ENCODE peak calls at places on chromosomes 16 and 17, in six cellular contexts. One of them, this sample, is unnamed.

GRCh38 chr17:35749560-35750412 is 3.3 kb downstream of the GAS2L2 start:
- DNase-seq in neural progenitor cell: peak; percentile 47
- DNase-seq in heart right ventricle: no peak
- DNase-seq in right lobe of liver: no peak
- DNase-seq in aorta: no peak
- DNase-seq in uterus: no peak
- DNase-seq in this sample: no peak

GRCh38 chr17:75036643-75037268 is 10.0 kb downstream of the ATP5PD start:
- DNase-seq in neural progenitor cell: no peak
- DNase-seq in heart right ventricle: peak; percentile 92
- DNase-seq in right lobe of liver: peak; percentile 84
- DNase-seq in aorta: peak; percentile 93
- DNase-seq in uterus: peak; percentile 86
- DNase-seq in this sample: peak; percentile 82

GRCh38 chr17:2405247-2405926 is 4.5 kb upstream of the MNT start:
- DNase-seq in neural progenitor cell: peak; percentile 1
- DNase-seq in heart right ventricle: no peak
- DNase-seq in right lobe of liver: no peak
- DNase-seq in aorta: peak; percentile 50
- DNase-seq in uterus: no peak
- DNase-seq in this sample: no peak

GRCh38 chr16:77946834-77947233 is 75.5 kb upstream of the CLEC3A start:
- DNase-seq in neural progenitor cell: peak; percentile 35
- DNase-seq in heart right ventricle: no peak
- DNase-seq in right lobe of liver: no peak
- DNase-seq in aorta: no peak
- DNase-seq in uterus: no peak
- DNase-seq in this sample: no peak

GRCh38 chr16:88585269-88585668 is 15.1 kb downstream of the ZC3H18 start:
- DNase-seq in neural progenitor cell: no peak
- DNase-seq in heart right ventricle: no peak
- DNase-seq in right lobe of liver: no peak
- DNase-seq in aorta: no peak
- DNase-seq in uterus: no peak
- DNase-seq in this sample: no peak

GRCh38 chr17:33209671-33210070 is 83.4 kb downstream of the ASIC2 start:
- DNase-seq in neural progenitor cell: no peak
- DNase-seq in heart right ventricle: no peak
- DNase-seq in right lobe of liver: no peak
- DNase-seq in aorta: no peak
- DNase-seq in uterus: no peak
- DNase-seq in this sample: no peak

GRCh38 chr16:54318941-54319340 is 32.4 kb upstream of the IRX3 start:
- DNase-seq in neural progenitor cell: no peak
- DNase-seq in heart right ventricle: no peak
- DNase-seq in right lobe of liver: no peak
- DNase-seq in aorta: no peak
- DNase-seq in uterus: no peak
- DNase-seq in this sample: no peak

GRCh38 chr16:2512920-2513404 is 790 bp upstream of the ATP6V0C start:
- DNase-seq in neural progenitor cell: peak; percentile 67
- DNase-seq in heart right ventricle: no peak
- DNase-seq in right lobe of liver: peak; percentile 26
- DNase-seq in aorta: peak; percentile 52
- DNase-seq in uterus: no peak
- DNase-seq in this sample: no peak

GRCh38 chr17:17994271-17994670 is 21.6 kb downstream of the DRC3 start:
- DNase-seq in neural progenitor cell: peak; percentile 82
- DNase-seq in heart right ventricle: peak; percentile 17
- DNase-seq in right lobe of liver: no peak
- DNase-seq in aorta: no peak
- DNase-seq in uterus: no peak
- DNase-seq in this sample: no peak

GRCh38 chr17:82242977-82243647 is 14.3 kb downstream of the SLC16A3 start:
- DNase-seq in neural progenitor cell: no peak
- DNase-seq in heart right ventricle: peak; percentile 67
- DNase-seq in right lobe of liver: peak; percentile 90
- DNase-seq in aorta: peak; percentile 86
- DNase-seq in uterus: peak; percentile 91
- DNase-seq in this sample: no peak

GRCh38 chr16:11715246-11715947 is 27.3 kb downstream of the TXNDC11 start:
- DNase-seq in neural progenitor cell: no peak
- DNase-seq in heart right ventricle: no peak
- DNase-seq in right lobe of liver: no peak
- DNase-seq in aorta: no peak
- DNase-seq in uterus: no peak
- DNase-seq in this sample: no peak

GRCh38 chr17:17603178-17603894 is 11.8 kb upstream of the PEMT start:
- DNase-seq in neural progenitor cell: no peak
- DNase-seq in heart right ventricle: no peak
- DNase-seq in right lobe of liver: no peak
- DNase-seq in aorta: peak; percentile 28
- DNase-seq in uterus: no peak
- DNase-seq in this sample: no peak

GRCh38 chr17:9389116-9389515 is 186.5 kb downstream of the STX8 start:
- DNase-seq in neural progenitor cell: no peak
- DNase-seq in heart right ventricle: no peak
- DNase-seq in right lobe of liver: peak; percentile 25
- DNase-seq in aorta: no peak
- DNase-seq in uterus: no peak
- DNase-seq in this sample: no peak

GRCh38 chr17:58666858-58667267 is 25.0 kb downstream of the TEX14 start:
- DNase-seq in neural progenitor cell: no peak
- DNase-seq in heart right ventricle: peak; percentile 87
- DNase-seq in right lobe of liver: peak; percentile 80
- DNase-seq in aorta: peak; percentile 90
- DNase-seq in uterus: peak; percentile 44
- DNase-seq in this sample: peak; percentile 17

GRCh38 chr17:43875476-43876147 is 28.6 kb downstream of the CD300LG start:
- DNase-seq in neural progenitor cell: no peak
- DNase-seq in heart right ventricle: no peak
- DNase-seq in right lobe of liver: no peak
- DNase-seq in aorta: no peak
- DNase-seq in uterus: no peak
- DNase-seq in this sample: no peak

GRCh38 chr16:24670623-24671454 is 58.6 kb upstream of the TNRC6A start:
- DNase-seq in neural progenitor cell: peak; percentile 67
- DNase-seq in heart right ventricle: peak; percentile 64
- DNase-seq in right lobe of liver: no peak
- DNase-seq in aorta: peak; percentile 83
- DNase-seq in uterus: peak; percentile 84
- DNase-seq in this sample: no peak

GRCh38 chr16:22413819-22414218 is 39.4 kb upstream of the CDR2 start:
- DNase-seq in neural progenitor cell: no peak
- DNase-seq in heart right ventricle: no peak
- DNase-seq in right lobe of liver: no peak
- DNase-seq in aorta: no peak
- DNase-seq in uterus: no peak
- DNase-seq in this sample: no peak

GRCh38 chr17:80190716-80191115 is 20.9 kb downstream of the CARD14 start:
- DNase-seq in neural progenitor cell: no peak
- DNase-seq in heart right ventricle: no peak
- DNase-seq in right lobe of liver: no peak
- DNase-seq in aorta: no peak
- DNase-seq in uterus: no peak
- DNase-seq in this sample: no peak

GRCh38 chr16:17414421-17414820 is 56.3 kb downstream of the XYLT1 start:
- DNase-seq in neural progenitor cell: no peak
- DNase-seq in heart right ventricle: no peak
- DNase-seq in right lobe of liver: no peak
- DNase-seq in aorta: no peak
- DNase-seq in uterus: no peak
- DNase-seq in this sample: no peak

GRCh38 chr16:82456683-82457082 is 170.1 kb upstream of the CDH13 start:
- DNase-seq in neural progenitor cell: peak; percentile 84
- DNase-seq in heart right ventricle: peak; percentile 26
- DNase-seq in right lobe of liver: peak; percentile 61
- DNase-seq in aorta: no peak
- DNase-seq in uterus: peak; percentile 18
- DNase-seq in this sample: no peak

GRCh38 chr17:63454915-63455314 is 8.8 kb upstream of the CYB561 start:
- DNase-seq in neural progenitor cell: no peak
- DNase-seq in heart right ventricle: no peak
- DNase-seq in right lobe of liver: peak; percentile 10
- DNase-seq in aorta: no peak
- DNase-seq in uterus: no peak
- DNase-seq in this sample: no peak

GRCh38 chr17:83078378-83079339 is 750 bp upstream of the METRNL start:
- DNase-seq in neural progenitor cell: peak; percentile 46
- DNase-seq in heart right ventricle: no peak
- DNase-seq in right lobe of liver: peak; percentile 48
- DNase-seq in aorta: peak; percentile 69
- DNase-seq in uterus: no peak
- DNase-seq in this sample: peak; percentile 19

GRCh38 chr16:3643095-3643730 is 11.3 kb upstream of the DNASE1 start:
- DNase-seq in neural progenitor cell: no peak
- DNase-seq in heart right ventricle: no peak
- DNase-seq in right lobe of liver: no peak
- DNase-seq in aorta: no peak
- DNase-seq in uterus: no peak
- DNase-seq in this sample: no peak

GRCh38 chr16:27311897-27312303 is 1.9 kb upstream of the IL4R start:
- DNase-seq in neural progenitor cell: no peak
- DNase-seq in heart right ventricle: no peak
- DNase-seq in right lobe of liver: no peak
- DNase-seq in aorta: no peak
- DNase-seq in uterus: peak; percentile 15
- DNase-seq in this sample: no peak

GRCh38 chr17:81285179-81285878 is 9.8 kb downstream of the SLC38A10 start:
- DNase-seq in neural progenitor cell: peak; percentile 21
- DNase-seq in heart right ventricle: peak; percentile 81
- DNase-seq in right lobe of liver: peak; percentile 85
- DNase-seq in aorta: peak; percentile 94
- DNase-seq in uterus: peak; percentile 59
- DNase-seq in this sample: peak; percentile 26

GRCh38 chr16:80041399-80041798 is 440.9 kb upstream of the MAF start:
- DNase-seq in neural progenitor cell: no peak
- DNase-seq in heart right ventricle: no peak
- DNase-seq in right lobe of liver: no peak
- DNase-seq in aorta: no peak
- DNase-seq in uterus: no peak
- DNase-seq in this sample: no peak

GRCh38 chr17:7881655-7882054 is 6.9 kb upstream of the CHD3 start:
- DNase-seq in neural progenitor cell: no peak
- DNase-seq in heart right ventricle: no peak
- DNase-seq in right lobe of liver: no peak
- DNase-seq in aorta: no peak
- DNase-seq in uterus: peak; percentile 49
- DNase-seq in this sample: no peak

GRCh38 chr16:63442246-63442645 is 1406.0 kb upstream of the CDH8 start:
- DNase-seq in neural progenitor cell: no peak
- DNase-seq in heart right ventricle: peak; percentile 13
- DNase-seq in right lobe of liver: no peak
- DNase-seq in aorta: no peak
- DNase-seq in uterus: no peak
- DNase-seq in this sample: no peak

DNA sequence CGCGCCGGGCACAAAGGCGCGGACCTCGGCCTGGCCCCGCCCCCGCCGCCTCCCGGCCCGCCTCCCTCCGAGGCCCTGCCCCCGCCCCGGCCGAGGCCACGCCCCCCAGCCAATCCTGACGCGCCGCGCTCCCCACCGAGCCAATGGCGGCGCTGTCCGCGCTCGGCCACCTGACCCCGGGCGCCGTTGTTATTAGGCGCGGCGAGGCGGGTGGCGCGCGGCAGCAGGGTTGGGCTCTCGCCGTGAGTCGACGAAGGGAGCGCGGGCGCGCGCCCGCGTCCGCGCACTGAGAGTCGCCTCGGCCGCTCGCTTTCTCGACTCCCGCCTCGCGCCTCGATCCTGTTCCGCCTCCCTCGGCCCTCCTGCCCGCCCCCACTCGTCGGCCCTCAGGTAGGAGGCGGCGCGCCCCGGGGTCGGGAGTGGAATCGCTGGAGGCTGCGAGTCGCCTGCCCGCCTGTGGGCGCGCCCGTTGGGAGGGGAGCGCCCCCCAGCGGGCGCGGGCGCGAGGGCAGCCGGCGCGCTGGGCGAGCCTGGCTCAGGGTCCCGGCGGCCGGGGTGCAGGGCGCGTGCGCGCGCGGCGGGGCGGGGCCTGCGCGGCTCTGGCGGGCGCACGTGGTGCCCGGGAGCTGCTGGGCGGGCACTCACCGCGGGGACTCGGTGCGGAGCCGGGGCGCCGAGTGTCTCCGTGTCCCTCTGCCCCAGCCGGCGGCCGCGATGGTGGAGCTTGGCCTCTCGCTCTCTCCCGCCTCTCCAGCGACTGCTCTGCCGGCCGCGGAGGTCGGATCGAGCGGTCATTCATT is 405 bp upstream of the CBLN1 start:
- DNase-seq in neural progenitor cell: peak; percentile 99
- DNase-seq in heart right ventricle: peak; percentile 84
- DNase-seq in right lobe of liver: peak; percentile 92
- DNase-seq in aorta: peak; percentile 86
- DNase-seq in uterus: peak; percentile 26
- DNase-seq in this sample: no peak
- H3K4me3 ChIP-seq in neural progenitor cell: peak overlapping the region; percentile 65
- H3K4me3 ChIP-seq in heart right ventricle: peak overlapping the region; percentile 51
- H3K4me3 ChIP-seq in right lobe of liver: peak overlapping the region; percentile 42
- H3K4me3 ChIP-seq in aorta: no peak overlapping the region
- H3K4me3 ChIP-seq in uterus: peak overlapping the region; percentile 18
- H3K4me3 ChIP-seq in this sample: no peak overlapping the region

GRCh38 chr16:85609539-85609938 is 3.6 kb upstream of the GSE1 start:
- DNase-seq in neural progenitor cell: no peak
- DNase-seq in heart right ventricle: no peak
- DNase-seq in right lobe of liver: no peak
- DNase-seq in aorta: no peak
- DNase-seq in uterus: no peak
- DNase-seq in this sample: no peak
- H3K4me1 ChIP-seq in neural progenitor cell: peaks cover 33% of the 10 kb centered on the region
- H3K4me1 ChIP-seq in heart right ventricle: peaks cover 54% of the 10 kb centered on the region
- H3K4me1 ChIP-seq in right lobe of liver: peaks cover 14% of the 10 kb centered on the region
- H3K4me1 ChIP-seq in aorta: no peaks in the 10 kb centered on the region
- H3K4me1 ChIP-seq in uterus: peaks cover 39% of the 10 kb centered on the region
- H3K4me1 ChIP-seq in this sample: peaks cover 39% of the 10 kb centered on the region

GRCh38 chr17:42023524-42024349 is 3.8 kb downstream of the NKIRAS2 start:
- DNase-seq in neural progenitor cell: no peak
- DNase-seq in heart right ventricle: no peak
- DNase-seq in right lobe of liver: peak; percentile 65
- DNase-seq in aorta: peak; percentile 79
- DNase-seq in uterus: no peak
- DNase-seq in this sample: no peak
- H3K27ac ChIP-seq in neural progenitor cell: no peak overlapping the region
- H3K27ac ChIP-seq in heart right ventricle: peak overlapping the region; percentile 71
- H3K27ac ChIP-seq in right lobe of liver: peak overlapping the region; percentile 59
- H3K27ac ChIP-seq in aorta: no peak overlapping the region
- H3K27ac ChIP-seq in uterus: no peak overlapping the region
- H3K27ac ChIP-seq in this sample: no peak overlapping the region

GRCh38 chr16:28495098-28495793 is 803 bp downstream of the APOBR start:
- DNase-seq in neural progenitor cell: no peak
- DNase-seq in heart right ventricle: no peak
- DNase-seq in right lobe of liver: peak; percentile 39
- DNase-seq in aorta: no peak
- DNase-seq in uterus: no peak
- DNase-seq in this sample: peak; percentile 12
- H3K4me3 ChIP-seq in neural progenitor cell: no peak overlapping the region
- H3K4me3 ChIP-seq in heart right ventricle: peak overlapping the region; percentile 19
- H3K4me3 ChIP-seq in right lobe of liver: peak overlapping the region; percentile 9
- H3K4me3 ChIP-seq in aorta: no peak overlapping the region
- H3K4me3 ChIP-seq in uterus: no peak overlapping the region
- H3K4me3 ChIP-seq in this sample: peak overlapping the region; percentile 89

This sample was measured in CD4-positive, CD25-positive, alpha-beta regulatory T cell.